ENCODE peak calls at places on chromosomes 2 and 18, in seven cellular contexts. K, N, G, T, I, M and J are unnamed samples.

GRCh38 chr2:237858294-237859081 is 935 bp upstream of the RAMP1 start:
- DNase-seq in K (peak; percentile 60), M (peak; percentile 64), N (peak; percentile 47), I (peak; percentile 94), T (peak; percentile 86), G (peak; percentile 82), J (peak; percentile 65)

GRCh38 chr2:166592750-166593149 is 98.7 kb upstream of the SCN7A start:
- DNase-seq in N (no peak), M (no peak), G (no peak), K (no peak), I (no peak), T (no peak), J (no peak)

GRCh38 chr2:173214213-173214612 is 138.6 kb downstream of the MAP3K20 start:
- DNase-seq in T (no peak), M (no peak), G (no peak), K (no peak), N (no peak), I (peak; percentile 26), J (no peak)

GRCh38 chr2:17759805-17760204 is 5.9 kb downstream of the GEN1 start:
- DNase-seq in K (no peak), M (no peak), T (no peak), G (no peak), I (peak; percentile 13), N (no peak), J (no peak)

GRCh38 chr2:196750977-196751631 is 48.4 kb downstream of the GTF3C3 start:
- DNase-seq in G (peak; percentile 7), K (peak; percentile 67), I (peak; percentile 91), N (peak; percentile 39), T (peak; percentile 25), M (peak; percentile 72), J (peak; percentile 28)

GRCh38 chr2:69917854-69918253 is 2.9 kb downstream of the MXD1 start:
- DNase-seq in M (no peak), G (peak; percentile 62), K (no peak), N (no peak), I (peak; percentile 92), T (no peak), J (no peak)

GRCh38 chr2:11056614-11057013 is 98.7 kb upstream of the SLC66A3 start:
- DNase-seq in T (no peak), M (no peak), I (peak; percentile 80), G (peak; percentile 83), K (no peak), N (no peak), J (no peak)

GRCh38 chr18:10771053-10771709 is 245.4 kb downstream of the NAPG start:
- DNase-seq in M (no peak), N (no peak), I (peak; percentile 71), K (no peak), T (no peak), G (no peak), J (no peak)

GRCh38 chr18:3411854-3412268 is 38.1 kb upstream of the TGIF1 start:
- DNase-seq in N (peak; percentile 38), G (no peak), T (no peak), M (peak; percentile 49), K (peak; percentile 67), I (peak; percentile 17), J (no peak)

GRCh38 chr2:60125880-60126444 is 427.5 kb downstream of the BCL11A start:
- DNase-seq in G (no peak), K (no peak), T (no peak), N (no peak), M (no peak), I (no peak), J (no peak)

GRCh38 chr2:172299741-172300140 is 127.6 kb upstream of the ITGA6 start:
- DNase-seq in T (no peak), I (no peak), G (peak; percentile 31), N (no peak), K (peak; percentile 64), M (peak; percentile 66), J (peak; percentile 35)

GRCh38 chr2:8927510-8928456 is 75.7 kb downstream of the MBOAT2 start:
- DNase-seq in M (no peak), N (no peak), I (no peak), K (no peak), T (no peak), G (no peak), J (no peak)

GRCh38 chr2:172372436-172372835 is 55.0 kb upstream of the ITGA6 start:
- DNase-seq in N (no peak), T (no peak), I (no peak), M (no peak), G (no peak), K (no peak), J (no peak)

GRCh38 chr2:217717541-217717940 is 285.3 kb downstream of the TNS1 start:
- DNase-seq in K (no peak), G (no peak), N (no peak), M (no peak), T (no peak), I (no peak), J (no peak)

GRCh38 chr2:187233811-187234210 is 214.2 kb downstream of the CALCRL start:
- DNase-seq in I (peak; percentile 5), G (no peak), N (no peak), M (no peak), K (no peak), T (no peak), J (no peak)

GRCh38 chr2:81598437-81598836 is 1293.9 kb upstream of the LRRTM1 start:
- DNase-seq in I (no peak), K (no peak), T (no peak), M (no peak), G (no peak), N (no peak), J (peak; percentile 23)

GRCh38 chr2:96631804-96632435 is 6.2 kb downstream of the KANSL3 start:
- DNase-seq in I (peak; percentile 36), K (no peak), N (no peak), T (no peak), M (no peak), G (peak; percentile 72), J (peak; percentile 9)

GRCh38 chr2:173117678-173118077 is 42.0 kb downstream of the MAP3K20 start:
- DNase-seq in G (no peak), K (no peak), T (no peak), I (no peak), M (no peak), N (no peak), J (no peak)

GRCh38 chr2:200028998-200029397 is 73.6 kb downstream of the MAIP1 start:
- DNase-seq in I (no peak), N (no peak), G (no peak), T (no peak), M (no peak), K (no peak), J (no peak)

GRCh38 chr2:54483426-54483825 is 27.3 kb downstream of the SPTBN1 start:
- DNase-seq in K (no peak), T (no peak), G (peak; percentile 44), I (peak; percentile 53), M (no peak), N (no peak), J (no peak)

GRCh38 chr18:45566025-45566740 is 49.1 kb upstream of the SLC14A2 start:
- DNase-seq in G (no peak), M (no peak), N (peak; percentile 44), K (peak; percentile 29), I (peak; percentile 72), T (no peak), J (no peak)

GRCh38 chr2:53473236-53473635 is 294.4 kb upstream of the CHAC2 start:
- DNase-seq in I (no peak), T (no peak), G (no peak), N (no peak), M (peak; percentile 13), K (no peak), J (no peak)

GRCh38 chr2:206585335-206585734 is 57.0 kb upstream of the FAM237A start:
- DNase-seq in M (no peak), K (no peak), G (no peak), N (no peak), I (peak; percentile 27), T (no peak), J (no peak)

GRCh38 chr2:47984041-47984440 is 77.7 kb upstream of the FBXO11 start:
- DNase-seq in I (no peak), T (no peak), K (no peak), G (peak; percentile 65), N (no peak), M (no peak), J (no peak)

GRCh38 chr2:173148520-173148919 is 72.9 kb downstream of the MAP3K20 start:
- DNase-seq in K (no peak), N (no peak), I (peak; percentile 57), G (peak; percentile 22), M (no peak), T (no peak), J (no peak)

GRCh38 chr18:59502222-59502898 is 143.3 kb upstream of the LMAN1 start:
- DNase-seq in I (peak; percentile 95), T (no peak), M (no peak), N (no peak), G (peak; percentile 79), K (no peak), J (no peak)

GRCh38 chr18:5167827-5168226 is 29.2 kb downstream of the AKAIN1 start:
- DNase-seq in T (no peak), K (no peak), M (no peak), N (no peak), G (no peak), I (no peak), J (no peak)

GRCh38 chr2:37711831-37712230 is 40.4 kb upstream of the CDC42EP3 start:
- DNase-seq in G (no peak), K (no peak), N (no peak), T (no peak), I (peak; percentile 53), M (no peak), J (no peak)

GRCh38 chr2:54274781-54275242 is 18.8 kb upstream of the TSPYL6 start:
- DNase-seq in G (no peak), M (no peak), K (no peak), T (no peak), N (no peak), I (peak; percentile 70), J (no peak)

GRCh38 chr2:70907130-70907756 is 28.5 kb upstream of the ATP6V1B1 start:
- DNase-seq in K (peak; percentile 13), M (no peak), I (peak; percentile 25), N (no peak), T (no peak), G (peak; percentile 56), J (no peak)

GRCh38 chr2:207423886-207424285 is 105.9 kb upstream of the CREB1 start:
- DNase-seq in I (peak; percentile 95), K (no peak), G (peak; percentile 30), T (no peak), M (no peak), N (no peak), J (no peak)

GRCh38 chr2:240886678-240887574 is 9.0 kb downstream of the MAB21L4 start:
- DNase-seq in N (no peak), T (no peak), M (no peak), G (no peak), K (no peak), I (no peak), J (peak; percentile 60)

GRCh38 chr18:5417342-5417741 is 121.8 kb upstream of the ZBTB14 start:
- DNase-seq in M (no peak), K (peak; percentile 25), T (no peak), G (no peak), I (peak; percentile 68), N (no peak), J (no peak)

GRCh38 chr2:177666408-177666807 is 273.8 kb downstream of the AGPS start:
- DNase-seq in K (no peak), G (no peak), M (no peak), I (peak; percentile 57), T (no peak), N (no peak), J (no peak)

GRCh38 chr2:142300517-142300916 is 169.7 kb upstream of the LRP1B start:
- DNase-seq in I (peak; percentile 32), N (no peak), M (no peak), T (no peak), G (no peak), K (no peak), J (no peak)

GRCh38 chr2:10981461-10981860 is 69.7 kb downstream of the KCNF1 start:
- DNase-seq in N (no peak), G (no peak), K (no peak), I (no peak), M (no peak), T (no peak), J (no peak)

GRCh38 chr2:108813732-108814131 is 27.2 kb downstream of the CCDC138 start:
- DNase-seq in M (no peak), I (no peak), G (no peak), K (no peak), T (no peak), N (no peak), J (no peak)

GRCh38 chr18:54828290-54828871 is at the start of gene RAB27B:
- DNase-seq in K (peak; percentile 92), M (peak; percentile 88), N (peak; percentile 46), G (peak; percentile 62), I (peak; percentile 94), T (peak; percentile 13), J (peak; percentile 92)